ENCODE peak calls at places on chromosomes 4 and X, in eight cellular contexts. Y is heart right ventricle, X is heart left ventricle, R is psoas muscle, Z is fibroblast of pulmonary artery, U is mesendoderm, I is fibroblast of lung, W is HCT116. M is an unnamed sample.

GRCh38 chrX:130186645-130187044 is 14.9 kb downstream of the RAB33A start:
- DNase-seq in Y (no peak), X (no peak), R (no peak), Z (no peak), U (no peak), I (no peak), W (no peak), M (no peak)

GRCh38 chr4:152956650-152957436 is 20.7 kb downstream of the FHDC1 start:
- DNase-seq in Y (no peak), X (no peak), R (no peak), Z (no peak), U (peak; percentile 89), I (peak; percentile 64), W (no peak), M (no peak)

GRCh38 chrX:73850124-73851013 is 287.4 kb downstream of the CHIC1 start:
- DNase-seq in Y (no peak), X (no peak), R (peak; percentile 77), Z (peak; percentile 42), U (peak; percentile 63), I (peak; percentile 46), W (peak; percentile 7), M (peak; percentile 69)

GRCh38 chrX:113287761-113288160 is 447.1 kb upstream of the AMOT start:
- DNase-seq in Y (no peak), X (no peak), R (no peak), Z (no peak), U (no peak), I (no peak), W (no peak), M (no peak)

GRCh38 chrX:72392816-72393800 is 87.4 kb upstream of the CITED1 start:
- DNase-seq in Y (no peak), X (no peak), R (no peak), Z (no peak), U (no peak), I (no peak), W (no peak), M (no peak)

GRCh38 chr4:48141048-48141447 is 7.0 kb upstream of the TXK start:
- DNase-seq in Y (no peak), X (no peak), R (no peak), Z (peak; percentile 68), U (peak; percentile 36), I (peak; percentile 42), W (no peak), M (peak; percentile 12)

GRCh38 chr4:80189956-80190671 is 7.2 kb upstream of the PRDM8 start:
- DNase-seq in Y (no peak), X (no peak), R (peak; percentile 60), Z (peak; percentile 16), U (peak; percentile 61), I (peak; percentile 32), W (no peak), M (peak; percentile 73)

GRCh38 chr4:119240128-119240527 is 27.6 kb downstream of the USP53 start:
- DNase-seq in Y (no peak), X (no peak), R (no peak), Z (no peak), U (peak; percentile 25), I (no peak), W (no peak), M (no peak)

GRCh38 chr4:162485486-162485885 is 321.7 kb upstream of the FSTL5 start:
- DNase-seq in Y (no peak), X (no peak), R (no peak), Z (no peak), U (no peak), I (peak; percentile 66), W (no peak), M (no peak)

GRCh38 chr4:98601719-98602118 is 56.7 kb downstream of the TSPAN5 start:
- DNase-seq in Y (no peak), X (no peak), R (no peak), Z (peak; percentile 39), U (no peak), I (no peak), W (no peak), M (no peak)

GRCh38 chr4:29983890-29984289 is 736.3 kb upstream of the PCDH7 start:
- DNase-seq in Y (no peak), X (no peak), R (no peak), Z (no peak), U (no peak), I (no peak), W (no peak), M (no peak)

GRCh38 chrX:50643525-50644137 is 170.4 kb downstream of the SHROOM4 start:
- DNase-seq in Y (peak; percentile 43), X (no peak), R (no peak), Z (peak; percentile 7), U (no peak), I (no peak), W (no peak), M (no peak)

GRCh38 chr4:116323606-116324005 is 761.8 kb downstream of the TRAM1L1 start:
- DNase-seq in Y (no peak), X (no peak), R (no peak), Z (no peak), U (no peak), I (no peak), W (no peak), M (no peak)

GRCh38 chr4:113173865-113174264 is 124.4 kb downstream of the ANK2 start:
- DNase-seq in Y (no peak), X (no peak), R (no peak), Z (no peak), U (no peak), I (no peak), W (no peak), M (no peak)

GRCh38 chr4:113169368-113169767 is 119.9 kb downstream of the ANK2 start:
- DNase-seq in Y (no peak), X (no peak), R (no peak), Z (no peak), U (peak; percentile 87), I (peak; percentile 23), W (no peak), M (peak; percentile 22)

GRCh38 chr4:113170115-113170817 is 120.8 kb downstream of the ANK2 start:
- DNase-seq in Y (no peak), X (no peak), R (no peak), Z (no peak), U (no peak), I (no peak), W (no peak), M (no peak)

GRCh38 chr4:113173132-113173531 is 123.7 kb downstream of the ANK2 start:
- DNase-seq in Y (no peak), X (no peak), R (no peak), Z (no peak), U (no peak), I (no peak), W (no peak), M (no peak)

DNA sequence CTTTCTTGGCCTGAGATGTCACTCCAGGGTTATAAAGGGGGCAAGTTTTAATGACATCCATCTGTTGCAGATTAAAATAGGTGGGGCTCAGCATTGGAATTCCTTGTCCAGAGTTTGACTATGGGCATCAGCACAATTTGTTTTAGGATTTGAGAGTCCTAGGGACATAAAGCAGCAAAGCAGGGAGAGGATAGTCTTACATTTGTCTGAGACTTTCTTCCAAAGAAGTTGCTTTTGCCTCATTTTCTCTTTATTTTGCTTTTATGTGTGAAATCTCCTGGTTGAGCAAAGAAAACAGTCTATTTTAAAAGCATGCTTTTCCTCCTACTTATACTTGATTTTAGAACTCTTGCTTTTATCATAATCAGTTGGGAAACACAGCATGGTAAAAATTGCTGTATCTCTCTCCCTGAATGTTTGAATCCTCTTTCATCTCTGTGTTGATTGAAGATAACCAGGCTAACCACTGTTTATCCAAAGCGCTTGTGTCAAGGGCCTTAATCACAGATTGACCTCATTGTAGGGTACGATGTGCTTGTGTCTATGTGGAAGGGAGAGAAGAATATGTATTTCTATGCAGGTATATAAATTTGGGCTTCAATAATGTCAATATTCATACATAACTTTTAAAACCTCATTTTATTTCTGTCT is 121.5 kb downstream of the ANK2 start:
- DNase-seq in Y (no peak), X (no peak), R (no peak), Z (no peak), U (no peak), I (no peak), W (no peak), M (no peak)
- H3K4me3 ChIP-seq in Y (no peak overlapping the region), X (no peak overlapping the region), R (no peak overlapping the region), Z (no peak overlapping the region), U (no peak overlapping the region), I (no peak overlapping the region), W (no peak overlapping the region), M (no peak overlapping the region)

GRCh38 chr4:101707596-101707995 is 82.9 kb upstream of the BANK1 start:
- DNase-seq in Y (no peak), X (no peak), R (no peak), Z (no peak), U (no peak), I (peak; percentile 32), W (no peak), M (no peak)
- H3K4me3 ChIP-seq in Y (no peak overlapping the region), X (no peak overlapping the region), R (no peak overlapping the region), Z (no peak overlapping the region), U (no peak overlapping the region), I (no peak overlapping the region), W (no peak overlapping the region), M (no peak overlapping the region)

DNA sequence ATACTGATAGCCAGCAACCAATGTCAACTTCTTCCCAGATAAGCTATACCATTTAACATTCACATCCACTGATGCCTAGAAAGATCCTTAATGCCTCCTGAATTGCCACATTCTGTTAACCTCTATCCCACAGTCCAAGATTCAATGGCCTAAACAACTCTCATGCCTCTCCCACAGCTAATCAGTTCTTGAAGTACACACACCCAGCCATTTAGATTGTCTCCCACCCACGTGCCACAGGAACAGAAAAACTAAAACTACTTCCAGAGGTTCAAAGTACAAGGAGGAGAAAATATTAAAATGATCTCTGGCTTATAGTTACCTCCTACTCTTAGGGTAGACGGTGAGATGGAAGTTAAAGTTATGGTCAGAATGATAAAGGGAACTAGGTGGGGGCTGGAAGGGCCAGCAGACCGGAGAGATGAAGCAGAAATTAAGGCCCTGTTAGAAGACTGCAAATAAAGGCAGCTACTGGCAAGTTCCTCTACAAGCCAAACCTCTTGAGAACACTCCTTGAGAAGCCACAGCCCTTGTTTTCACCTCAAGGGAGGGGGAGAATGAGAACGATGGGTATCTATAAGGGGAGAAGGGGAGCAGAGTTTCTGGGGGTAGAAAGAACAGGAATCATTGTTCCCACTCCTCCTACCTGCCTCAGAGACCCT is 5.3 kb downstream of the MED14 start:
- DNase-seq in Y (no peak), X (no peak), R (no peak), Z (no peak), U (no peak), I (no peak), W (no peak), M (no peak)
- H3K4me3 ChIP-seq in Y (no peak overlapping the region), X (no peak overlapping the region), R (no peak overlapping the region), Z (no peak overlapping the region), U (no peak overlapping the region), I (no peak overlapping the region), W (no peak overlapping the region), M (no peak overlapping the region)

GRCh38 chr4:88569944-88570455 is 22.3 kb upstream of the HERC3 start:
- DNase-seq in Y (no peak), X (no peak), R (no peak), Z (no peak), U (peak; percentile 75), I (peak; percentile 35), W (no peak), M (no peak)

GRCh38 chr4:88573995-88574394 is 18.3 kb upstream of the HERC3 start:
- DNase-seq in Y (no peak), X (no peak), R (no peak), Z (peak; percentile 31), U (peak; percentile 73), I (peak; percentile 16), W (peak; percentile 36), M (peak; percentile 44)

GRCh38 chr4:88567591-88567990 is 24.7 kb upstream of the HERC3 start:
- DNase-seq in Y (no peak), X (no peak), R (no peak), Z (no peak), U (no peak), I (no peak), W (no peak), M (no peak)

GRCh38 chr4:88575222-88575621 is 17.1 kb upstream of the HERC3 start:
- DNase-seq in Y (no peak), X (no peak), R (no peak), Z (no peak), U (no peak), I (no peak), W (no peak), M (no peak)

GRCh38 chr4:88573286-88573994 is 18.8 kb upstream of the HERC3 start:
- DNase-seq in Y (no peak), X (no peak), R (no peak), Z (no peak), U (no peak), I (no peak), W (no peak), M (no peak)
- H3K4me3 ChIP-seq in Y (no peak overlapping the region), X (no peak overlapping the region), R (no peak overlapping the region), Z (no peak overlapping the region), U (no peak overlapping the region), I (no peak overlapping the region), W (no peak overlapping the region), M (no peak overlapping the region)

M was measured in H7.